ENCODE peak calls at places on chromosomes 12 and 14, in six cellular contexts. V is H1, E is kidney epithelial cell, O is type B pancreatic cell, G is progenitor cell of endocrine pancreas, N is left ventricle myocardium inferior. X is an unnamed sample.

GRCh38 chr12:2411011-2411410 is 358.2 kb downstream of the CACNA1C start:
- DNase-seq in G (no peak), O (no peak), V (no peak), N (no peak), E (no peak), X (no peak)

GRCh38 chr14:94636744-94637412 is 24.7 kb downstream of the SERPINA3 start:
- DNase-seq in G (no peak), N (no peak), V (no peak), E (no peak), O (no peak), X (no peak)

GRCh38 chr14:54589076-54589475 is 22.1 kb downstream of the SAMD4A start:
- DNase-seq in N (no peak), O (no peak), E (no peak), V (no peak), G (no peak), X (no peak)

GRCh38 chr12:102543931-102544485 is 63.6 kb upstream of the IGF1 start:
- DNase-seq in G (no peak), N (no peak), O (no peak), V (no peak), E (no peak), X (no peak)

GRCh38 chr12:1328385-1328784 is 266.0 kb downstream of the FBXL14 start:
- DNase-seq in V (no peak), N (peak; percentile 47), E (no peak), O (no peak), G (no peak), X (no peak)

GRCh38 chr14:90642239-90642717 is 174.0 kb downstream of the TTC7B start:
- DNase-seq in O (no peak), E (no peak), V (peak; percentile 49), G (no peak), N (no peak), X (peak; percentile 30)

GRCh38 chr12:104454997-104455396 is 1.8 kb upstream of the CHST11 start:
- DNase-seq in O (no peak), N (no peak), E (peak; percentile 83), V (no peak), G (no peak), X (no peak)

GRCh38 chr14:101997429-101998336 is 33.3 kb downstream of the DYNC1H1 start:
- DNase-seq in N (no peak), V (no peak), E (no peak), O (no peak), G (no peak), X (no peak)

GRCh38 chr12:112294793-112295192 is 87.4 kb downstream of the HECTD4 start:
- DNase-seq in N (no peak), V (no peak), O (no peak), G (no peak), E (no peak), X (peak; percentile 15)

GRCh38 chr12:48084066-48084465 is 21.8 kb downstream of the SENP1 start:
- DNase-seq in V (no peak), E (no peak), G (no peak), N (no peak), O (no peak), X (no peak)
- TF ChIP-seq CTCF in V (no peak), E (no peak), G (peak; percentile 44), N (peak; percentile 52), O (peak; percentile 62), X (no peak)

GRCh38 chr14:100419856-100420255 is 96.7 kb downstream of the SLC25A47 start:
- DNase-seq in N (no peak), E (no peak), G (no peak), V (no peak), O (no peak), X (no peak)
- TF ChIP-seq CTCF in N (no peak), E (peak; percentile 13), G (peak; percentile 46), V (peak; percentile 59), O (peak; percentile 61), X (no peak)

GRCh38 chr12:6204533-6205143 is 4.4 kb downstream of the CD9 start:
- DNase-seq in G (no peak), V (no peak), E (no peak), N (no peak), O (no peak), X (no peak)
- TF ChIP-seq CTCF in G (no peak), V (no peak), E (no peak), N (no peak), O (no peak), X (no peak)

DNA sequence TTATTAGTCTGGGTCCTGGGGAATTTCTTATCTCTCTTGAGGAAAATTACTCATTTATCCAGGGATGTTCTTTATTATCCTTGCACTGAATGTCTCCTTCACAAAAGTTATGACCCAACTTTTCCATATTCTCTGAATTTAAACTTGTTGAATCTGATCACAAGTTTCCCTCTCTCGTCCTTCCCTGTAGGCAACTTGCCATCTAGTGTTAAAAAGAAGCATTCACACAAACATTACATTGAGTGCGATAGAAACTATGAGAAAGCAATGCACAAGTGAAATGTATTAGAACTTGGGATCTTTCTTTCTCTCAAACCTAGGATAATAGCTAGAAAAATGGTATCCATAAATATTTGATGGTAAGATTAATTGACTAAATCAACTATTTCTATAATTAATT is 608.4 kb downstream of the FSCB start:
- DNase-seq in V (no peak), G (no peak), O (no peak), E (no peak), N (no peak), X (no peak)
- TF ChIP-seq CTCF in V (peak; percentile 45), G (peak; percentile 49), O (peak; percentile 51), E (peak; percentile 15), N (no peak), X (no peak)

GRCh38 chr12:116882742-116883141 is 1.5 kb upstream of the HRK start:
- DNase-seq in N (no peak), G (no peak), E (no peak), V (no peak), O (no peak), X (no peak)
- TF ChIP-seq CTCF in N (peak; percentile 42), G (no peak), E (peak; percentile 10), V (peak; percentile 52), O (peak; percentile 58), X (no peak)

GRCh38 chr14:57526942-57527341 is 33.3 kb upstream of the CCDC198 start:
- DNase-seq in O (no peak), V (peak; percentile 34), E (no peak), N (no peak), G (no peak), X (no peak)
- TF ChIP-seq CTCF in O (no peak), V (peak; percentile 72), E (no peak), N (no peak), G (peak; percentile 31), X (no peak)

GRCh38 chr12:54020587-54020969 is 7.7 kb upstream of the HOXC6 start:
- DNase-seq in G (no peak), V (no peak), E (no peak), N (no peak), O (no peak), X (no peak)

GRCh38 chr12:54022960-54023884 is 5.0 kb upstream of the HOXC6 start:
- DNase-seq in G (no peak), O (no peak), N (no peak), E (no peak), V (no peak), X (no peak)

GRCh38 chr12:54021006-54021405 is 7.2 kb upstream of the HOXC6 start:
- DNase-seq in V (no peak), O (no peak), E (no peak), N (no peak), G (no peak), X (no peak)

GRCh38 chr12:54019924-54020586 is 8.2 kb upstream of the HOXC6 start:
- DNase-seq in V (no peak), N (no peak), G (no peak), O (no peak), E (no peak), X (no peak)

DNA sequence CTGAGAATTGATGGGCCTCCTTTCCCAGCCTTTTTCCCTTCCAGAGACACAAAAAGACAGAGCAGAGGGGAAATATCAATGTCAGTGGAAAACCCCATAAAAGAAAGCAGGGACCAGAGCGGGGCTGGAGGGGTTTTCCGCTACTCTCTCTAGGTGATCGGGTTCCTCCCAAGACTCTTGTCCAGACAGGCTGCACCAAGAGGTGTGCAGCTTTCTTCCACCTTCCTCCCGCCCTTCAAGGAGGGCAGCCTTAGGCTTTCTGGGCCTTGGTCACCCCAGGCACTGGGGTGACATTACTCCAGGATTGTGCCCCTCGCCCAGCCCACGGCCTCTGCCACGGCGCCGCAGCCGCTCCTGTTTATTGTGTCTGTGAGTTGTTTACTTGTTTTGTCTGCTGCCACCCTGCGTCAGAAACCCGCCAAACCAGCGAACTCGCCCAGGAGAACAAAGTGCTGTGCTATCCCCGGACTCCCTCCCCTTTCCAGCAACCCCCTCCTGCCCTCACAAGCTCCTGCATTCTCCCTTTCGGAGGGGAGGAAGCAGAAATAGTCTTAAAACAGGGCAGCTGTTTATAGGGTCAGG is 6.7 kb upstream of the HOXC6 start:
- DNase-seq in O (no peak), E (no peak), G (no peak), V (no peak), N (no peak), X (peak; percentile 32)
- TF ChIP-seq CTCF in O (peak; percentile 25), E (peak; percentile 17), G (peak; percentile 28), V (peak; percentile 42), N (no peak), X (no peak)

X was measured in Calu3.